ENCODE peak calls at places on chromosome 17, in nine cellular contexts. P, B, F, L, M, J, N, H and V are unnamed samples.

GRCh38 chr17:75059369-75060345 is 12.6 kb downstream of the KCTD2 start:
- DNase-seq in P (no peak), B (no peak), F (peak; percentile 82), L (no peak), M (no peak), J (no peak), N (no peak), H (peak; percentile 70), V (peak; percentile 58)

GRCh38 chr17:49859991-49860953 is 12.4 kb upstream of the TAC4 start:
- DNase-seq in P (no peak), B (no peak), F (no peak), L (no peak), M (no peak), J (no peak), N (no peak), H (no peak), V (no peak)

GRCh38 chr17:83129676-83130075 is 50.3 kb downstream of the METRNL start:
- DNase-seq in P (no peak), B (no peak), F (no peak), L (no peak), M (no peak), J (no peak), N (no peak), H (no peak), V (no peak)

GRCh38 chr17:71527311-71527710 is 593.5 kb upstream of the SOX9 start:
- DNase-seq in P (no peak), B (no peak), F (no peak), L (no peak), M (no peak), J (no peak), N (no peak), H (no peak), V (peak; percentile 75)

GRCh38 chr17:68290268-68290954 is 516 bp downstream of the SLC16A6 start:
- DNase-seq in P (peak; percentile 63), B (peak; percentile 45), F (no peak), L (no peak), M (peak; percentile 6), J (peak; percentile 34), N (peak; percentile 4), H (peak; percentile 58), V (no peak)

GRCh38 chr17:39485555-39485954 is 24.3 kb downstream of the CDK12 start:
- DNase-seq in P (no peak), B (no peak), F (peak; percentile 79), L (peak; percentile 57), M (no peak), J (no peak), N (no peak), H (no peak), V (peak; percentile 97)

GRCh38 chr17:60386475-60387058 is 5.4 kb downstream of the USP32 start:
- DNase-seq in P (no peak), B (no peak), F (no peak), L (no peak), M (no peak), J (no peak), N (no peak), H (no peak), V (no peak)

GRCh38 chr17:45848868-45849535 is 4.3 kb downstream of the SPPL2C start:
- DNase-seq in P (no peak), B (no peak), F (no peak), L (no peak), M (peak; percentile 13), J (no peak), N (no peak), H (no peak), V (no peak)

GRCh38 chr17:79074650-79075432 is at the start of gene ENGASE:
- DNase-seq in P (peak; percentile 91), B (peak; percentile 86), F (peak; percentile 83), L (peak; percentile 52), M (peak; percentile 81), J (peak; percentile 96), N (peak; percentile 88), H (peak; percentile 98), V (peak; percentile 94)

GRCh38 chr17:69431835-69432234 is 17.3 kb downstream of the MAP2K6 start:
- DNase-seq in P (no peak), B (no peak), F (no peak), L (no peak), M (no peak), J (no peak), N (no peak), H (no peak), V (no peak)

GRCh38 chr17:68886401-68886800 is 68.8 kb downstream of the ABCA8 start:
- DNase-seq in P (no peak), B (no peak), F (no peak), L (no peak), M (no peak), J (no peak), N (no peak), H (no peak), V (no peak)

GRCh38 chr17:83057793-83058477 is 21.5 kb upstream of the METRNL start:
- DNase-seq in P (no peak), B (no peak), F (no peak), L (no peak), M (no peak), J (peak; percentile 15), N (no peak), H (no peak), V (no peak)

GRCh38 chr17:65762973-65763372 is 201.5 kb upstream of the AXIN2 start:
- DNase-seq in P (no peak), B (no peak), F (no peak), L (no peak), M (no peak), J (no peak), N (no peak), H (no peak), V (no peak)

GRCh38 chr17:67151717-67152116 is 93.3 kb downstream of the HELZ start:
- DNase-seq in P (no peak), B (no peak), F (no peak), L (no peak), M (no peak), J (no peak), N (no peak), H (no peak), V (peak; percentile 82)

GRCh38 chr17:54888254-54888653 is 12.4 kb upstream of the TOM1L1 start:
- DNase-seq in P (no peak), B (no peak), F (no peak), L (no peak), M (no peak), J (no peak), N (no peak), H (no peak), V (no peak)

GRCh38 chr17:63335818-63336217 is 110.3 kb downstream of the CYB561 start:
- DNase-seq in P (no peak), B (no peak), F (no peak), L (no peak), M (no peak), J (no peak), N (no peak), H (no peak), V (no peak)

GRCh38 chr17:31549121-31549524 is 157.6 kb downstream of the RAB11FIP4 start:
- DNase-seq in P (no peak), B (no peak), F (no peak), L (no peak), M (no peak), J (no peak), N (no peak), H (peak; percentile 42), V (no peak)

GRCh38 chr17:76272541-76273434 is 7.6 kb downstream of the UBALD2 start:
- DNase-seq in P (no peak), B (peak; percentile 42), F (no peak), L (no peak), M (no peak), J (no peak), N (no peak), H (peak; percentile 53), V (no peak)

GRCh38 chr17:45112559-45113423 is 19.5 kb downstream of the PLCD3 start:
- DNase-seq in P (no peak), B (no peak), F (no peak), L (no peak), M (no peak), J (no peak), N (no peak), H (no peak), V (no peak)

GRCh38 chr17:16199093-16199492 is 16.2 kb downstream of the NCOR1 start:
- DNase-seq in P (no peak), B (no peak), F (no peak), L (no peak), M (no peak), J (no peak), N (no peak), H (peak; percentile 23), V (no peak)

GRCh38 chr17:62178579-62178978 is 113.5 kb upstream of the MED13 start:
- DNase-seq in P (no peak), B (no peak), F (no peak), L (no peak), M (no peak), J (no peak), N (no peak), H (no peak), V (peak; percentile 81)